ENCODE peak calls at places on chromosome 21, in eight cellular contexts. M, Z, X, D, C, A, H and S are unnamed samples.

GRCh38 chr21:15058718-15059316 is 6.0 kb downstream of the NRIP1 start:
- DNase-seq in M (no peak), Z (peak), X (peak), D (no peak), C (no peak), A (no peak), H (no peak), S (no peak)

GRCh38 chr21:42122808-42123207 is 51.7 kb downstream of the UMODL1 start:
- DNase-seq in M (no peak), Z (no peak), X (no peak), D (no peak), C (no peak), A (no peak), H (no peak), S (no peak)

GRCh38 chr21:45102391-45102932 is 28.1 kb downstream of the ADARB1 start:
- DNase-seq in M (no peak), Z (no peak), X (peak), D (no peak), C (no peak), A (no peak), H (no peak), S (no peak)

GRCh38 chr21:28215214-28215954 is 777.3 kb downstream of the LTN1 start:
- DNase-seq in M (peak), Z (peak), X (peak), D (no peak), C (no peak), A (no peak), H (peak), S (no peak)

GRCh38 chr21:41823166-41823565 is 56.0 kb downstream of the PRDM15 start:
- DNase-seq in M (no peak), Z (no peak), X (no peak), D (no peak), C (no peak), A (no peak), H (no peak), S (no peak)

GRCh38 chr21:37450385-37451044 is 83.9 kb downstream of the DYRK1A start:
- DNase-seq in M (no peak), Z (peak), X (peak), D (no peak), C (no peak), A (no peak), H (no peak), S (no peak)

GRCh38 chr21:38092033-38092432 is 164.8 kb upstream of the KCNJ15 start:
- DNase-seq in M (no peak), Z (no peak), X (no peak), D (no peak), C (peak), A (no peak), H (no peak), S (no peak)

GRCh38 chr21:24046816-24047443 is 1560.4 kb downstream of the MRPL39 start:
- DNase-seq in M (no peak), Z (no peak), X (no peak), D (no peak), C (no peak), A (no peak), H (no peak), S (no peak)

GRCh38 chr21:27713159-27714109 is 746.5 kb upstream of the ADAMTS5 start:
- DNase-seq in M (no peak), Z (no peak), X (peak), D (no peak), C (no peak), A (no peak), H (no peak), S (no peak)

GRCh38 chr21:38440746-38441145 is 57.5 kb downstream of the ERG start:
- DNase-seq in M (no peak), Z (peak), X (peak), D (no peak), C (no peak), A (no peak), H (no peak), S (no peak)

GRCh38 chr21:36059823-36060158 is 535 bp downstream of the SETD4 start:
- DNase-seq in M (peak), Z (no peak), X (no peak), D (no peak), C (peak), A (peak), H (peak), S (no peak)

GRCh38 chr21:45228171-45228641 is 59.5 kb downstream of the POFUT2 start:
- DNase-seq in M (no peak), Z (peak), X (peak), D (peak), C (peak), A (no peak), H (peak), S (no peak)

GRCh38 chr21:46005081-46005480 is 23.5 kb downstream of the COL6A1 start:
- DNase-seq in M (no peak), Z (no peak), X (no peak), D (no peak), C (no peak), A (no peak), H (no peak), S (peak)

GRCh38 chr21:23936224-23936623 is 1671.1 kb downstream of the MRPL39 start:
- DNase-seq in M (no peak), Z (peak), X (peak), D (no peak), C (peak), A (no peak), H (no peak), S (no peak)

GRCh38 chr21:41350436-41351155 is 11.2 kb upstream of the MX2 start:
- DNase-seq in M (no peak), Z (no peak), X (no peak), D (no peak), C (no peak), A (no peak), H (no peak), S (no peak)

GRCh38 chr21:46215436-46216131 is 13.0 kb downstream of the LSS start:
- DNase-seq in M (no peak), Z (no peak), X (no peak), D (no peak), C (no peak), A (no peak), H (peak), S (peak)

GRCh38 chr21:39029086-39029772 is 154.0 kb downstream of the PSMG1 start:
- DNase-seq in M (no peak), Z (peak), X (no peak), D (no peak), C (no peak), A (no peak), H (no peak), S (no peak)

GRCh38 chr21:28118570-28118969 is 874.1 kb downstream of the LTN1 start:
- DNase-seq in M (no peak), Z (no peak), X (no peak), D (no peak), C (no peak), A (no peak), H (no peak), S (no peak)

GRCh38 chr21:18951291-18952038 is 547.9 kb upstream of the TMPRSS15 start:
- DNase-seq in M (no peak), Z (no peak), X (peak), D (no peak), C (no peak), A (no peak), H (no peak), S (no peak)

GRCh38 chr21:28705616-28706015 is 287.1 kb downstream of the LTN1 start:
- DNase-seq in M (no peak), Z (peak), X (no peak), D (no peak), C (no peak), A (no peak), H (no peak), S (no peak)

GRCh38 chr21:14762309-14762708 is 216.2 kb upstream of the SAMSN1 start:
- DNase-seq in M (no peak), Z (no peak), X (no peak), D (no peak), C (no peak), A (no peak), H (no peak), S (no peak)

GRCh38 chr21:22474403-22474802 is 1476.2 kb downstream of the NCAM2 start:
- DNase-seq in M (no peak), Z (no peak), X (no peak), D (no peak), C (no peak), A (no peak), H (no peak), S (no peak)

GRCh38 chr21:46253610-46254124 is 25.1 kb upstream of the LSS start:
- DNase-seq in M (no peak), Z (no peak), X (no peak), D (peak), C (no peak), A (no peak), H (no peak), S (no peak)

GRCh38 chr21:41109174-41109573 is 58.8 kb upstream of the BACE2 start:
- DNase-seq in M (no peak), Z (no peak), X (no peak), D (no peak), C (no peak), A (no peak), H (no peak), S (no peak)

GRCh38 chr21:26506951-26507350 is 66.1 kb downstream of the CYYR1 start:
- DNase-seq in M (no peak), Z (peak), X (peak), D (no peak), C (no peak), A (no peak), H (no peak), S (no peak)

GRCh38 chr21:26115899-26116298 is 54.7 kb downstream of the APP start:
- DNase-seq in M (no peak), Z (peak), X (peak), D (no peak), C (no peak), A (no peak), H (no peak), S (no peak)

GRCh38 chr21:46648539-46648938 is 13.1 kb downstream of the PRMT2 start:
- DNase-seq in M (no peak), Z (no peak), X (no peak), D (no peak), C (no peak), A (no peak), H (no peak), S (no peak)

GRCh38 chr21:27346041-27346448 is 379.2 kb upstream of the ADAMTS5 start:
- DNase-seq in M (no peak), Z (peak), X (peak), D (no peak), C (no peak), A (no peak), H (no peak), S (no peak)

GRCh38 chr21:36282568-36283230 is 37.3 kb upstream of the MORC3 start:
- DNase-seq in M (no peak), Z (peak), X (no peak), D (no peak), C (no peak), A (no peak), H (no peak), S (no peak)

GRCh38 chr21:41086551-41086950 is 81.4 kb upstream of the BACE2 start:
- DNase-seq in M (no peak), Z (no peak), X (no peak), D (no peak), C (no peak), A (no peak), H (no peak), S (no peak)

GRCh38 chr21:38322551-38322950 is 65.8 kb downstream of the KCNJ15 start:
- DNase-seq in M (no peak), Z (peak), X (no peak), D (no peak), C (no peak), A (no peak), H (no peak), S (no peak)

GRCh38 chr21:42340187-42340586 is 10.6 kb downstream of the TFF2 start:
- DNase-seq in M (no peak), Z (no peak), X (no peak), D (no peak), C (no peak), A (no peak), H (no peak), S (no peak)

GRCh38 chr21:45886610-45887026 is 95.0 kb upstream of the COL6A1 start:
- DNase-seq in M (no peak), Z (no peak), X (no peak), D (peak), C (no peak), A (no peak), H (no peak), S (peak)

GRCh38 chr21:34613679-34614442 is 1.1 kb downstream of the RCAN1 start:
- DNase-seq in M (no peak), Z (no peak), X (peak), D (peak), C (peak), A (no peak), H (no peak), S (no peak)
- H3K27ac ChIP-seq in M (peak), Z (no peak), X (no peak), D (no peak), C (peak), A (peak), H (peak), S (no peak)

DNA sequence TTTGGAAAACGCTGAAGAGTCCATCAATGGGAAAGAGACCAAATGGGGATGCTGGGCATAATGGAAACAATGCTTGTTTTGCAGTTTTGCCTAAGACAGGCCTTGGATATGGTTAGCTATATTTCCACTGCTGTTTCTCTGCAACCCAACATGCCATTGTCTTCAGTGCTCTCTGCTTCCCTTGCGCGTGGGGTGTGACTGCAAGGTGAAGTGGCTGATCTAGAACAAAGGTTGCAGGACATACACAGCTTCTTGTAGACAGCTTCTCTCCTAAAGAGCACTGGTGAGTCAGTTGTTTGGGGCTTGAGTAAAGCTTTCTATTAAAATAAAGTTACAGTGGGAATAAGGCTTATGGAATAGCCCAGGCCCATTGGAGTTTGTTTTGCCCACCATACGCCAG is 33.0 kb downstream of the RUNX1 start:
- DNase-seq in M (no peak), Z (no peak), X (peak), D (no peak), C (no peak), A (no peak), H (no peak), S (no peak)
- H3K27ac ChIP-seq in M (no peak), Z (no peak), X (no peak), D (no peak), C (no peak), A (no peak), H (no peak), S (no peak)

GRCh38 chr21:31502537-31503143 is 156.9 kb upstream of the SOD1 start:
- DNase-seq in M (no peak), Z (no peak), X (peak), D (no peak), C (no peak), A (no peak), H (no peak), S (no peak)
- H3K27ac ChIP-seq in M (no peak), Z (no peak), X (peak), D (no peak), C (no peak), A (no peak), H (no peak), S (no peak)

DNA sequence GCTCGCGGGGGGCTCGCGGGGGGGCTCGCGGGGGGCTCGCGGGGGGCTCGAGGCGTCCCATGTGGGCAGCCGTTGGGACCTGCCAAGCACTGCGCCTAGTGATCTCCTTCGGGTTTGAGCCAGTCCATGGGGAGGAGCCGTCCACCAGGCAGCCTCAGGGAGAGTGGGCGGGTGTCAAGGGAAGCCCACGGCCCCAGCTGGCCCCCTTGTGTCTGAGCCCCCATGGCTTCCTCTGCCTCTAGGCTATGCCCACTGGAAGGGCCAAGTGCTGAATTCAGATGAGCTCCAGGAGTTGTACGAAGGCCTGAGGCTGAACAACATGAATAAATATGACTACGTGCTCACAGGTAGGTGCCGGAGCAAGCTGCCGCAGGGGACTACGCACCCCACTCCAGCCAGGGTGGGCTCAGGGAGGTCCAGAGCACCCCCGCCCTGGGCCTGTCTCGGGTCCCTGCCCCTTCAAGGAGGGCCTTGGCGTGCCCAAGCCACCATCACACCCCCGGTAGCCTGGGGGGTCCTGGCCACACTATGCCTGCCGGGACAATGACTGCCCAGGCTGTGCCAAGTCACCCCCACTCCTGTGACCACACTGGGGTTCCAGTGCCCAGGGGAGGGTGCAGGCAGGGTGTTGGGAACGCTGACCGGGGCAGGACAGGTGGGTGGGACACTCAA is 22.6 kb downstream of the PDXK start:
- DNase-seq in M (no peak), Z (no peak), X (no peak), D (no peak), C (no peak), A (no peak), H (no peak), S (peak)
- H3K27ac ChIP-seq in M (no peak), Z (no peak), X (no peak), D (no peak), C (peak), A (no peak), H (no peak), S (no peak)

GRCh38 chr21:9780441-9780937 is 740.9 kb upstream of the TPTE start:
- DNase-seq in M (no peak), Z (no peak), X (no peak), D (no peak), C (no peak), A (no peak), H (no peak), S (no peak)
- H3K27ac ChIP-seq in M (no peak), Z (no peak), X (no peak), D (no peak), C (no peak), A (no peak), H (no peak), S (no peak)

DNA sequence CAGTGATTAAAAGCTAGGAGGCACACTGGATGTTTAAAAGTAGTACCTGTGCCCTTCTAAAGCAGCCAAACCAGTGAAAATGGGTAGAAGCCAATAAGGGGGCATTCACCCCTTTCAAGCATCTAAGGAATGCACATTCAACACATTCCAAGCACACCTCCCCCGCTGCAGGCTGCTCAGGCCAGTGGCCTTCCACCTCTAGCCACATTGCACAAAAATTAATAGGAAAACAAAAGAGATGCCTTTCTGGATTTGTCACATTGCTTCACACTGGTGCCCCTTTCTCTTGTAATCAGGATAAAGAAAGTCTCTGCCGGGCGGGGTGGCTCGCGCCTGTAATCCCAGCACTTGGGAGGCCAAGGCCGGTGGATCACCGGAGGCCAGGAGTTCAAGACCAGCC is 834.0 kb downstream of the USP25 start:
- DNase-seq in M (no peak), Z (peak), X (peak), D (no peak), C (no peak), A (no peak), H (no peak), S (no peak)
- H3K27ac ChIP-seq in M (no peak), Z (peak), X (no peak), D (no peak), C (no peak), A (no peak), H (no peak), S (no peak)

GRCh38 chr21:32480381-32480780 is 67.9 kb downstream of the EVA1C start:
- DNase-seq in M (no peak), Z (no peak), X (no peak), D (no peak), C (no peak), A (no peak), H (no peak), S (no peak)
- H3K27ac ChIP-seq in M (peak), Z (no peak), X (no peak), D (no peak), C (no peak), A (no peak), H (no peak), S (no peak)